ENCODE peak calls at places on chromosomes 3 and 15, in five cellular contexts. J is left ventricle myocardium inferior; K is cerebellar cortex; D is cardiac septum; A is naive thymus-derived CD8-positive, alpha-beta T cell. R is an unnamed sample.

GRCh38 chr3:70803317-70803716 is 490.9 kb upstream of the MDFIC2 start:
- DNase-seq in J (no peak), K (no peak), D (no peak), A (no peak), R (no peak)

GRCh38 chr3:31724144-31724543 is 191.4 kb downstream of the STT3B start:
- DNase-seq in J (no peak), K (no peak), D (no peak), A (no peak), R (no peak)

GRCh38 chr3:13582366-13583250 is 33.7 kb downstream of the FBLN2 start:
- DNase-seq in J (no peak), K (no peak), D (no peak), A (no peak), R (no peak)

GRCh38 chr3:46442591-46443530 is 21.8 kb downstream of the LTF start:
- DNase-seq in J (no peak), K (no peak), D (no peak), A (no peak), R (no peak)

GRCh38 chr3:96706517-96706916 is 107.9 kb upstream of the EPHA6 start:
- DNase-seq in J (no peak), K (no peak), D (no peak), A (no peak), R (no peak)

GRCh38 chr3:100879445-100879844 is 113.8 kb downstream of the ABI3BP start:
- DNase-seq in J (no peak), K (no peak), D (no peak), A (no peak), R (no peak)

GRCh38 chr3:188233320-188233719 is 79.4 kb downstream of the LPP start:
- DNase-seq in J (no peak), K (no peak), D (no peak), A (no peak), R (no peak)

GRCh38 chr15:33022629-33023028 is 171.9 kb downstream of the FMN1 start:
- DNase-seq in J (peak), K (peak), D (no peak), A (no peak), R (no peak)

GRCh38 chr3:185961675-185962232 is 23.9 kb upstream of the TRA2B start:
- DNase-seq in J (no peak), K (no peak), D (no peak), A (no peak), R (no peak)